ENCODE peak calls at places on chromosomes 6 and 20, in four cellular contexts. One of them, this sample, is unnamed.

GRCh38 chr20:48222595-48223180 is 437.4 kb upstream of the SULF2 start:
- DNase-seq in HCT116: no peak
- DNase-seq in ascending aorta: no peak
- DNase-seq in A549: no peak
- DNase-seq in this sample: no peak

GRCh38 chr6:33249732-33250625 is 21.7 kb downstream of the VPS52 start:
- DNase-seq in HCT116: no peak
- DNase-seq in ascending aorta: no peak
- DNase-seq in A549: no peak
- DNase-seq in this sample: peak

GRCh38 chr6:36697481-36697903 is at the start of gene RAB44:
- DNase-seq in HCT116: no peak
- DNase-seq in ascending aorta: no peak
- DNase-seq in A549: no peak
- DNase-seq in this sample: no peak

GRCh38 chr6:138498575-138499302 is 555 bp downstream of the NHSL1 start:
- DNase-seq in HCT116: no peak
- DNase-seq in ascending aorta: no peak
- DNase-seq in A549: no peak
- DNase-seq in this sample: no peak

GRCh38 chr20:61763740-61764400 is 301.8 kb downstream of the TAF4 start:
- DNase-seq in HCT116: no peak
- DNase-seq in ascending aorta: no peak
- DNase-seq in A549: no peak
- DNase-seq in this sample: no peak

GRCh38 chr20:13430346-13431002 is 208.3 kb downstream of the TASP1 start:
- DNase-seq in HCT116: peak
- DNase-seq in ascending aorta: no peak
- DNase-seq in A549: no peak
- DNase-seq in this sample: no peak

GRCh38 chr6:144909753-144910280 is 624.7 kb downstream of the UTRN start:
- DNase-seq in HCT116: no peak
- DNase-seq in ascending aorta: no peak
- DNase-seq in A549: no peak
- DNase-seq in this sample: no peak

GRCh38 chr6:27867941-27868705 is 44.1 kb downstream of the OR2B2 start:
- DNase-seq in HCT116: no peak
- DNase-seq in ascending aorta: no peak
- DNase-seq in A549: no peak
- DNase-seq in this sample: no peak

GRCh38 chr6:135146160-135146920 is 34.8 kb upstream of the MYB start:
- DNase-seq in HCT116: no peak
- DNase-seq in ascending aorta: no peak
- DNase-seq in A549: no peak
- DNase-seq in this sample: peak

GRCh38 chr6:157954150-157955117 is 27.2 kb upstream of the SYNJ2 start:
- DNase-seq in HCT116: no peak
- DNase-seq in ascending aorta: no peak
- DNase-seq in A549: no peak
- DNase-seq in this sample: no peak

GRCh38 chr20:37245181-37245580 is 16.4 kb downstream of the GHRH start:
- DNase-seq in HCT116: no peak
- DNase-seq in ascending aorta: no peak
- DNase-seq in A549: no peak
- DNase-seq in this sample: no peak

GRCh38 chr6:44190712-44191111 is 26.0 kb upstream of the MYMX start:
- DNase-seq in HCT116: no peak
- DNase-seq in ascending aorta: no peak
- DNase-seq in A549: no peak
- DNase-seq in this sample: no peak

GRCh38 chr20:25221592-25222460 is 26.1 kb upstream of the PYGB start:
- DNase-seq in HCT116: no peak
- DNase-seq in ascending aorta: no peak
- DNase-seq in A549: no peak
- DNase-seq in this sample: no peak

GRCh38 chr6:63597142-63598000 is 25.1 kb downstream of the LOC128125822 start:
- DNase-seq in HCT116: no peak
- DNase-seq in ascending aorta: no peak
- DNase-seq in A549: no peak
- DNase-seq in this sample: no peak

GRCh38 chr20:48012401-48012974 is 227.2 kb upstream of the SULF2 start:
- DNase-seq in HCT116: no peak
- DNase-seq in ascending aorta: no peak
- DNase-seq in A549: no peak
- DNase-seq in this sample: peak

GRCh38 chr20:11057624-11058023 is 383.8 kb upstream of the JAG1 start:
- DNase-seq in HCT116: no peak
- DNase-seq in ascending aorta: no peak
- DNase-seq in A549: no peak
- DNase-seq in this sample: no peak

GRCh38 chr6:24522090-24522820 is 27.5 kb downstream of the ALDH5A1 start:
- DNase-seq in HCT116: no peak
- DNase-seq in ascending aorta: no peak
- DNase-seq in A549: no peak
- DNase-seq in this sample: no peak

GRCh38 chr20:53957421-53958172 is 112.8 kb downstream of the BCAS1 start:
- DNase-seq in HCT116: no peak
- DNase-seq in ascending aorta: no peak
- DNase-seq in A549: no peak
- DNase-seq in this sample: no peak

GRCh38 chr6:36594816-36595167 is 630 bp downstream of the SRSF3 start:
- DNase-seq in HCT116: no peak
- DNase-seq in ascending aorta: no peak
- DNase-seq in A549: no peak
- DNase-seq in this sample: no peak

GRCh38 chr6:111061493-111061892 is 25.8 kb upstream of the SLC16A10 start:
- DNase-seq in HCT116: no peak
- DNase-seq in ascending aorta: no peak
- DNase-seq in A549: no peak
- DNase-seq in this sample: no peak

DNA sequence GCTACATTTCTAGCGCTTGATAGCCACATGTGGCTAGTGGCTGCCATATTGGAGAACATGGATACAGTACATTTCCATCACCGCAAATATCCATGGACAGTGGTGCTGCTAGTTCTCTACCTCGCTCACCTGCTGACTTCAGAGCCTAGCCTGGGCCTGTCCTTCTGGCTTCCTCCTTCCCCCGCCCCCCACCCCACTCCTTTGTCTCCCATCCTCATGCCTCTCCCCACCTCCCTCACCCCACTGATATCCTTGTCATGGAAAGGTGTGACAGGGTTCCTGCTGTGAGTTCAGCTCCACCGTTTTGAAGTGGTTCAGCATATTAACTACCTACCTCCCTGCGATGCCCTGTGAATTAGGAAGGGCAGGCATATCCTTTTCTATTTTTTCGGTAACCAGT is 14.2 kb downstream of the NKX2-2 start:
- DNase-seq in HCT116: no peak
- DNase-seq in ascending aorta: no peak
- DNase-seq in A549: no peak
- DNase-seq in this sample: no peak
- TF ChIP-seq CTCF in HCT116: no peak
- TF ChIP-seq CTCF in ascending aorta: no peak
- TF ChIP-seq CTCF in A549: no peak
- TF ChIP-seq CTCF in this sample: no peak

GRCh38 chr6:30790734-30791383 is 46.5 kb upstream of the IER3 start:
- DNase-seq in HCT116: no peak
- DNase-seq in ascending aorta: no peak
- DNase-seq in A549: no peak
- DNase-seq in this sample: no peak

GRCh38 chr6:30789606-30790005 is 45.3 kb upstream of the IER3 start:
- DNase-seq in HCT116: no peak
- DNase-seq in ascending aorta: no peak
- DNase-seq in A549: no peak
- DNase-seq in this sample: no peak

GRCh38 chr6:30798501-30798900 is 54.2 kb upstream of the IER3 start:
- DNase-seq in HCT116: no peak
- DNase-seq in ascending aorta: no peak
- DNase-seq in A549: no peak
- DNase-seq in this sample: no peak

GRCh38 chr6:30795549-30796293 is 51.4 kb upstream of the IER3 start:
- DNase-seq in HCT116: no peak
- DNase-seq in ascending aorta: no peak
- DNase-seq in A549: no peak
- DNase-seq in this sample: no peak

GRCh38 chr6:30793521-30794194 is 49.3 kb upstream of the IER3 start:
- DNase-seq in HCT116: no peak
- DNase-seq in ascending aorta: no peak
- DNase-seq in A549: no peak
- DNase-seq in this sample: no peak
- H3K27ac ChIP-seq in HCT116: no peak
- H3K27ac ChIP-seq in ascending aorta: peak
- H3K27ac ChIP-seq in A549: peak
- H3K27ac ChIP-seq in this sample: peak

GRCh38 chr20:22623211-22623610 is 38.8 kb upstream of the FOXA2 start:
- DNase-seq in HCT116: peak
- DNase-seq in ascending aorta: no peak
- DNase-seq in A549: no peak
- DNase-seq in this sample: no peak
- TF ChIP-seq CTCF in HCT116: no peak
- TF ChIP-seq CTCF in ascending aorta: no peak
- TF ChIP-seq CTCF in A549: no peak
- TF ChIP-seq CTCF in this sample: no peak

GRCh38 chr6:93416575-93417420 is 2.6 kb downstream of the EPHA7 start:
- DNase-seq in HCT116: no peak
- DNase-seq in ascending aorta: no peak
- DNase-seq in A549: peak
- DNase-seq in this sample: peak
- H3K27ac ChIP-seq in HCT116: no peak
- H3K27ac ChIP-seq in ascending aorta: no peak
- H3K27ac ChIP-seq in A549: no peak
- H3K27ac ChIP-seq in this sample: peak

DNA sequence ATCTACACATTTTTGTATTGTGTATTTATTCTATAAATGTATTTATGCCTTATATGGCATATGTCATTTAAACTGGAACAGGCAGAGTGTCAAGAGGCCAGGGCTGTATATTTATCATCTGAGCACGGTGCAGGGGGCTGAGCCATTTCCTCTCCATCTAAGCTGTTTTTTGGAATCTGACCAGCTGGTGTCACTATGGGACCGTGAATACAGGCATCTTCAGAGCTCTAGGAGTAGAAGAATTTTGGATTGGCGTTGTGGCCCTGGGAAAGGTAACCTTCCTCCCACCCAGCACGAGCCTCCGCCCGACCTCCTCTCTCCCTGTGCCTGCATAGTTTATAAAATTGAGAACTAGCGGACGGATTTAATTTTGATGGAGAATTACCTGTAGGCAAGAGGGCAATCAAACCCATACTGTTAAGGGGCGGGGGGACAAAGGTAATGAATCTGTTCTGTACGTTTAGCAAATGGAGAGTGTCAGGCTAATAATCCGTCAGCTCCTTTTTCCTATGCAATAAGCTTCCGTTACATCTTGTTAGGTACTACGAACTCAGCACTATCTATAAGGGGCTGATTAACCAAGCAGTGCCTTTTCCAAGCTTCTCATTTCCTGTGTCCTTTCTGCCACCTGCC is 29.0 kb upstream of the EEF1E1 start:
- DNase-seq in HCT116: peak
- DNase-seq in ascending aorta: no peak
- DNase-seq in A549: peak
- DNase-seq in this sample: peak
- TF ChIP-seq CTCF in HCT116: peak
- TF ChIP-seq CTCF in ascending aorta: peak
- TF ChIP-seq CTCF in A549: peak
- TF ChIP-seq CTCF in this sample: peak

DNA sequence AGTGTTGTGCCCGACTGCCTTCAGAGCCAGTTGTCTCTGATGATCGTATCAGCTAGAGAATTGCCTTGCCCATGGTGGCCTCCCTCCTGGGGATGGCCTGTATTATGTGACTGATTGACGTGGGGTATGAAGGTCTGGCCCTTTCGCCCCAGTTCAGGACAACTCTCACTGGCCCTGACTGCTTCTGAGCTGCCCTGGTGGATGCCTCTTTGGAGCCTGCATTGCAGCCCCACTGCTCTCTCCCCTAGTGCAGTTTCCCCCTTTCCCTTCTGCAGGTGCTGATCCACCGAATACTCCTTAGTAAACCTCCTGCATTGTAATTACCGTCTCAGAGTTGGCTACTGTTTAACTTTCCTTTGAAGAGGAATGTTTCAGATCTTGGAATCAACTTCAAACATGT is 18.2 kb downstream of the CD109 start:
- DNase-seq in HCT116: no peak
- DNase-seq in ascending aorta: no peak
- DNase-seq in A549: no peak
- DNase-seq in this sample: no peak
- H3K27ac ChIP-seq in HCT116: peak
- H3K27ac ChIP-seq in ascending aorta: no peak
- H3K27ac ChIP-seq in A549: peak
- H3K27ac ChIP-seq in this sample: peak